ENCODE peak calls at places on chromosomes 12 and 14, in five cellular contexts. D is body of pancreas, J is RWPE2, A is coronary artery, V is heart left ventricle. I is an unnamed sample.
A peak's percentile ranks its signal among the peaks of the same experiment; 100 is the strongest.

GRCh38 chr12:2064078-2064507 is 11.3 kb downstream of the CACNA1C start:
- DNase-seq in A (no peak), D (no peak), J (no peak), V (no peak), I (peak; percentile 43)

GRCh38 chr12:97967831-97968230 is 505.2 kb downstream of the RMST start:
- DNase-seq in A (no peak), D (peak; percentile 21), J (no peak), V (no peak), I (no peak)

GRCh38 chr12:34403706-34404376 is 381.5 kb downstream of the ALG10 start:
- DNase-seq in V (peak; percentile 5), A (peak; percentile 38), D (peak; percentile 1), J (peak; percentile 28), I (no peak)

GRCh38 chr12:96677363-96677762 is 188.0 kb downstream of the CFAP54 start:
- DNase-seq in J (no peak), A (no peak), V (no peak), D (no peak), I (no peak)

GRCh38 chr14:65472189-65472588 is 59.7 kb downstream of the FUT8 start:
- DNase-seq in J (no peak), D (no peak), V (no peak), A (no peak), I (no peak)

GRCh38 chr14:105141026-105141425 is 27.6 kb downstream of the JAG2 start:
- DNase-seq in V (no peak), J (peak; percentile 47), A (no peak), D (no peak), I (no peak)

GRCh38 chr14:93733646-93734045 is 54.6 kb downstream of the PRIMA1 start:
- DNase-seq in V (no peak), D (no peak), J (no peak), A (no peak), I (no peak)

GRCh38 chr12:69580074-69580473 is 5.2 kb upstream of the CCT2 start:
- DNase-seq in J (no peak), V (no peak), D (no peak), A (no peak), I (no peak)

GRCh38 chr14:69325646-69326265 is 65.8 kb downstream of the GALNT16 start:
- DNase-seq in V (no peak), J (peak; percentile 51), A (peak; percentile 47), D (peak; percentile 5), I (no peak)

GRCh38 chr12:50786498-50787231 is 22.8 kb downstream of the ATF1 start:
- DNase-seq in V (no peak), D (no peak), A (no peak), J (peak; percentile 86), I (peak; percentile 98)

GRCh38 chr12:27970981-27971489 is 1.5 kb downstream of the PTHLH start:
- DNase-seq in D (no peak), A (no peak), J (no peak), V (no peak), I (no peak)

GRCh38 chr12:27970391-27970980 is 2.0 kb downstream of the PTHLH start:
- DNase-seq in D (peak; percentile 23), J (no peak), A (no peak), V (peak; percentile 28), I (no peak)

GRCh38 chr12:27969901-27970390 is 2.6 kb downstream of the PTHLH start:
- DNase-seq in D (peak; percentile 73), V (peak; percentile 53), J (peak; percentile 68), A (no peak), I (peak; percentile 79)

GRCh38 chr12:27967551-27968054 is 4.9 kb downstream of the PTHLH start:
- DNase-seq in V (no peak), D (no peak), J (no peak), A (no peak), I (peak; percentile 47)

DNA sequence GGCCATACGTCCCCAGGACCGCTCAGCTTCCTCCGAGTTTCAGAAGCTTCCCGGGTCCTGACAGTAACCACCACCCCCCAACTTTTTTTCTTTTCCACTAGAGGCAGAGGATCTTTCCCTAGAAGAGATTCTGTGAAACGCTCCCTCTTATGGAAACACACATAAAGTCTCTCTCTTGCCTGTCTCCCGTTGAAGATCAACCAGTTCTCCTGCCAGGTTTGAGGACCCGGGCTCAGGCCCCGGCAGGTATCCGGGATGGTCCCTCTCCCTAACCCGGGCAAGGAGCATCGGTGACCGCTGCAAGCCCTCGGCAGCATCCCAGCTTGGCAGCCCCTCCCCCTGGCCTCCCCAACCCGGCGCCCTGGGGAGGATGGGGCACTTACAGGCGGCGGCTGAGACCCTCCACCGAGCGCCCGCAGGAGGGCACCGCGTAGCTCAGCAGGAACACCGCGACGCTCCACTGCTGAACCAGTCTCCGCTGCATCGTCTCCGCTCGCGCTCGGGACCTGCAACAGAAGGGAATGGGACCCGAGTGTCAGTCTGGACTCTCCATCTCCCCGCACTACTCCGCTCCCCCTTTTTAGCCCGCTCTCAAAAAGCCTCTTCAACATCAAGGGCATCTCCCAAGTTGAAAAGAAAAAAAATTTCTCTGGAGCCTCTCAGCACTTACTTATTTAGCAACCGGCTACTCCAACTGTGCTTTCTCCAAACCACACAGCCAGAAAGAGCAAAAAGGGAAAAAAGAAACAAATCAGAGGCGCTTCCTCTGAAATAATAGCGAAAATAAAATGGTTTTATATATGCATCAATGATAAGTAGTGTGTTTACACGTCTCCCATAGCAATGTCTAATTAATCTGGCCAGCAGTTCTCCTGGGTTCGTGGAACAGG is 3.3 kb downstream of the PTHLH start:
- DNase-seq in V (peak; percentile 24), A (no peak), J (no peak), D (peak; percentile 23), I (peak; percentile 32)
- TF ChIP-seq CTCF in V (no peak), A (no peak), J (no peak), D (no peak), I (no peak)

GRCh38 chr14:78933948-78934524 is 763.9 kb downstream of the NRXN3 start:
- DNase-seq in V (no peak), D (no peak), J (no peak), A (no peak), I (peak; percentile 36)
- TF ChIP-seq CTCF in V (peak; percentile 44), D (peak; percentile 35), J (peak; percentile 81), A (peak; percentile 12), I (peak; percentile 50)

DNA sequence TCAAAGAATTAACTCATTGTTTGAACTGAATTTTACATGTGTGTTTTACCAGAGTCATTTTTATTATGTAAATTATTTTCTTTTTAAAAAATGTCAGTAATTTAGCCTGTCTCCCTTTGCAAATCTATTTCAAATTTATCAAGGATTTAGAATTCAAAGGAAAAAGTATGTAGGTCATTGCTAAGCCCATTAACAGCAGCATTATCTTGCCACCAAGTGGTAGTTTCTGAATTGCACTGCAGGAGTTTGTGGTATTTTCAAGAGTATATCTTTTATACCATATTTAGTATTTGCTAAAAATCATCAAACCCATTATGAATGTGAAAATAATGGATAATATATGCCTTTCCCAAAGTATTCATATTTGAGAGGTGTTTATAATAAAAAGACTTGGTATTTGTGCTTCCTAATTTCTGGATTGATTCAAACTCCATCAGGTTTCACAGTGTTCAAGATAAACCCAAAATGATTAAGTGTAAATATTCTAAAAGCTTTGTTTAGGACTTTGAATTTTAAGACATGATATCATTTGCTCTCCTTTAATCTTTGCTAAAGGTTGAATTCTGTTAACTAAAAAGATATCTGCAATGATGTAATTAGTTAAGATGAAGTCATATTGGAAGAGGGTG is 711.4 kb downstream of the FSCB start:
- DNase-seq in D (no peak), J (no peak), A (no peak), V (no peak), I (peak; percentile 35)
- TF ChIP-seq CTCF in D (peak; percentile 51), J (peak; percentile 55), A (no peak), V (peak; percentile 13), I (peak; percentile 61)

DNA sequence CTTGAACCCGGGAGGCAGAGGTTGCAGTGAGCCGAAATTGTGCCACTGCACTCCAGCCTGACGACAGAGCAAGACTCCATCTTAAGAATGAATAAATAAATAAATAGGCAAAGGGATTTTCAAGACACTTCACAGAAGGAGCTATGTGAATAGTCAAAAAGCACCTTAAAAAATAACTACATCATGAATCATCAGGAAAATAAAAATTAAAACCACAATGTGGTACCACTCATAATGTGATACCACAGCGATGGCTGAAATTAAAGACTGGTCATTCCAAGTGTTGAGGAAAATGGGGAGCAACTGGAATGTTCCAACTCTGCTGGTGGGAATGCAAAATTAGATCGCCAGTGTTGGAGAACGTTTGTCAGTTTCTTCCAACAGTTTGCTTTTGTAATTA is 93.1 kb upstream of the TBX3 start:
- DNase-seq in V (no peak), J (no peak), D (no peak), A (no peak), I (peak; percentile 66)
- TF ChIP-seq CTCF in V (no peak), J (no peak), D (no peak), A (no peak), I (no peak)

DNA sequence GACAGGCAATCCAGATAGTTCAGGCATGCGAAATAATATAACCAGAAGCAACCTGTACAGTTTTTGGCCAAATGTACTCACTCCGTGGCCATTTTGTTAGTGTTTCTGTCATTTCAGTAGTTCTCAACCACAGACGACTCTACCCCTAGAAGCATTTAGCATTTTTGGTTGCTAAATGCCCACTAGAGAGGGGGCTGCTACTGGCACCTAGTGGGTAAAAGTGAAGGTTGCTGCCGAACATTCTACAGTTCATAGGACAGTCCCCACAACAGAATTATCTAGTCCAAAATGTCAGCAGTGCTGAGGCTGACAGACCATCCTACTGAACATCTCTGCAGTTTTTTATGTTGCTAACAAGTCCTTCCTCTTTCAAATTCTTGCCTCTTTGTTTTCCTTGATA is 107.4 kb downstream of the TSHR start:
- DNase-seq in D (no peak), V (no peak), J (no peak), A (no peak), I (peak; percentile 22)
- TF ChIP-seq CTCF in D (peak; percentile 23), V (peak; percentile 28), J (peak; percentile 63), A (no peak), I (no peak)

GRCh38 chr12:54324617-54325441 is at the start of gene COPZ1:
- DNase-seq in A (peak; percentile 97), V (peak; percentile 95), D (peak; percentile 94), J (peak; percentile 93), I (peak; percentile 100)

DNA sequence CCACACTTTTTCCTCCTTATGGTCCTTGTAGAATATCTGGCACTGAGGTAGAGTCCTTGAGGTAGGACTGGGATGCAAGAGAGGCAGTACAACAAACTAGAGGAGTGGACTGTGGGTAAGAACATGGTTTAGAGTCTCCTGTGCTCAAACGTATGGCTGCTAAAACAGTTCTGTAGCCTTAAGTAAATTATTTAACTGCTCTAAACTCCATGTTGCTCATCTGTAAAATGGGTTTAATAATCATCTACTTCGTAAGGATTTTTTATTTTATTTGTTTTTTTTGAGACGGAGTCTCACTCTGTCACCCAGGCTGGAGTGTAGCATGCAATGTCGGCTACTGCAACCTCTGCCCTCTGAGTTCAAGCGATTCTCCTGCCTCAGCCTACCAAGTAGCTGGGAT is 3.6 kb upstream of the COPZ1 start:
- DNase-seq in D (no peak), J (no peak), A (no peak), V (no peak), I (no peak)
- TF ChIP-seq CTCF in D (no peak), J (no peak), A (no peak), V (no peak), I (no peak)